ENCODE peak calls at places on chromosomes 11 and 22, in seven cellular contexts. E is activated CD4-positive, alpha-beta T cell treated with anti-CD3 and anti-CD28 coated beads, Interleukin-2, amount 50 U/mL, for 1 hour; V is aorta; B is SJSA1; Q is cardiac fibroblast; J is G401; G is lung. S is an unnamed sample.
A peak's percentile ranks its signal among the peaks of the same experiment; 100 is the strongest.

GRCh38 chr11:1762537-1763302 is 1.0 kb downstream of the CTSD start:
- DNase-seq in E (no peak), V (peak; percentile 62), B (no peak), Q (no peak), J (no peak), G (peak; percentile 84), S (peak; percentile 85)

GRCh38 chr22:38314992-38315800 is 2.0 kb downstream of the CSNK1E start:
- DNase-seq in E (no peak), V (peak; percentile 72), B (peak; percentile 46), Q (no peak), J (peak; percentile 71), G (no peak), S (peak; percentile 83)

GRCh38 chr11:65639623-65640482 is 2.0 kb downstream of the SIPA1 start:
- DNase-seq in E (peak; percentile 72), V (no peak), B (no peak), Q (peak; percentile 39), J (no peak), G (no peak), S (no peak)

GRCh38 chr11:20048246-20048645 is 112.0 kb downstream of the DBX1 start:
- DNase-seq in E (no peak), V (no peak), B (no peak), Q (peak; percentile 40), J (no peak), G (no peak), S (no peak)

GRCh38 chr11:67372232-67372992 is 986 bp downstream of the CLCF1 start:
- DNase-seq in E (no peak), V (no peak), B (no peak), Q (no peak), J (no peak), G (no peak), S (no peak)

GRCh38 chr22:47065756-47066615 is 303.5 kb downstream of the TBC1D22A start:
- DNase-seq in E (no peak), V (no peak), B (no peak), Q (peak; percentile 84), J (no peak), G (no peak), S (peak; percentile 62)

GRCh38 chr11:95993438-95994339 is 69.8 kb upstream of the MTMR2 start:
- DNase-seq in E (no peak), V (no peak), B (peak; percentile 63), Q (no peak), J (no peak), G (no peak), S (no peak)

GRCh38 chr11:48170176-48170839 is 46.3 kb upstream of the OR4B1 start:
- DNase-seq in E (no peak), V (peak; percentile 50), B (no peak), Q (peak; percentile 64), J (no peak), G (no peak), S (no peak)

GRCh38 chr11:94131363-94132115 is 2.9 kb downstream of the PANX1 start:
- DNase-seq in E (no peak), V (peak; percentile 46), B (no peak), Q (peak; percentile 54), J (peak; percentile 21), G (no peak), S (no peak)

GRCh38 chr11:123577081-123577598 is 77.3 kb downstream of the SCN3B start:
- DNase-seq in E (peak; percentile 60), V (peak; percentile 67), B (peak; percentile 19), Q (peak; percentile 54), J (peak; percentile 95), G (peak; percentile 65), S (no peak)

GRCh38 chr11:9577551-9577950 is 4.1 kb downstream of the WEE1 start:
- DNase-seq in E (no peak), V (no peak), B (peak; percentile 57), Q (peak; percentile 68), J (no peak), G (no peak), S (no peak)

GRCh38 chr11:16280256-16280682 is 76.1 kb downstream of the SOX6 start:
- DNase-seq in E (no peak), V (no peak), B (no peak), Q (peak; percentile 16), J (no peak), G (no peak), S (no peak)

GRCh38 chr11:122665882-122666281 is 10.4 kb downstream of the UBASH3B start:
- DNase-seq in E (no peak), V (no peak), B (no peak), Q (no peak), J (peak; percentile 72), G (no peak), S (peak; percentile 22)

GRCh38 chr22:46320716-46321386 is 14.7 kb upstream of the TRMU start:
- DNase-seq in E (no peak), V (no peak), B (no peak), Q (no peak), J (no peak), G (no peak), S (no peak)

GRCh38 chr11:85316967-85317366 is 310.2 kb downstream of the DLG2 start:
- DNase-seq in E (no peak), V (no peak), B (no peak), Q (no peak), J (no peak), G (no peak), S (no peak)

GRCh38 chr11:44133335-44133946 is 38.0 kb downstream of the EXT2 start:
- DNase-seq in E (no peak), V (no peak), B (peak; percentile 59), Q (peak; percentile 68), J (peak; percentile 50), G (no peak), S (no peak)

GRCh38 chr22:39129081-39129480 is 23.4 kb downstream of the CBX7 start:
- DNase-seq in E (no peak), V (no peak), B (no peak), Q (no peak), J (no peak), G (no peak), S (no peak)

GRCh38 chr11:108037211-108037610 is 28.5 kb downstream of the CUL5 start:
- DNase-seq in E (no peak), V (no peak), B (no peak), Q (no peak), J (no peak), G (no peak), S (no peak)

GRCh38 chr11:1623716-1624115 is 1.8 kb upstream of the KRTAP5-4 start:
- DNase-seq in E (no peak), V (no peak), B (no peak), Q (no peak), J (no peak), G (no peak), S (peak; percentile 56)

GRCh38 chr22:42316988-42317387 is 46.5 kb upstream of the TCF20 start:
- DNase-seq in E (peak; percentile 30), V (no peak), B (no peak), Q (peak; percentile 5), J (peak; percentile 29), G (peak; percentile 41), S (no peak)

GRCh38 chr11:925158-925495 is 543 bp upstream of the AP2A2 start:
- DNase-seq in E (no peak), V (peak; percentile 60), B (no peak), Q (no peak), J (no peak), G (no peak), S (no peak)

GRCh38 chr11:47466701-47467250 is 17.8 kb upstream of the RAPSN start:
- DNase-seq in E (no peak), V (peak; percentile 41), B (no peak), Q (peak; percentile 33), J (peak; percentile 80), G (no peak), S (peak; percentile 62)

GRCh38 chr11:45646275-45646970 is 19.0 kb downstream of the CHST1 start:
- DNase-seq in E (no peak), V (no peak), B (no peak), Q (peak; percentile 58), J (no peak), G (no peak), S (no peak)

GRCh38 chr11:32008879-32009548 is 81.9 kb upstream of the RCN1 start:
- DNase-seq in E (no peak), V (no peak), B (no peak), Q (no peak), J (no peak), G (no peak), S (no peak)

S was measured in tibial artery.